ENCODE peak calls at places on chromosomes 6 and 20, in ten cellular contexts. One of them, this sample, is unnamed.

GRCh38 chr6:168070804-168071203 is 8.2 kb downstream of the FRMD1 start:
- DNase-seq in mucosa of descending colon: no peak
- DNase-seq in DND-41: no peak
- DNase-seq in astrocyte of the spinal cord: no peak
- DNase-seq in lung: no peak
- DNase-seq in GM12865: no peak
- DNase-seq in breast epithelium: no peak
- DNase-seq in Caco-2: no peak
- DNase-seq in fibroblast of the aortic adventitia: no peak
- DNase-seq in bronchial epithelial cell: no peak
- DNase-seq in this sample: no peak

GRCh38 chr6:27157461-27158315 is 89.8 kb upstream of the PRSS16 start:
- DNase-seq in GM12865: peak
- DNase-seq in bronchial epithelial cell: peak
- DNase-seq in lung: peak
- DNase-seq in mucosa of descending colon: peak
- DNase-seq in DND-41: no peak
- DNase-seq in Caco-2: peak
- DNase-seq in fibroblast of the aortic adventitia: peak
- DNase-seq in astrocyte of the spinal cord: peak
- DNase-seq in breast epithelium: peak
- DNase-seq in this sample: peak

GRCh38 chr6:46221221-46221793 is 50.5 kb upstream of the ENPP5 start:
- DNase-seq in fibroblast of the aortic adventitia: peak
- DNase-seq in Caco-2: no peak
- DNase-seq in bronchial epithelial cell: peak
- DNase-seq in mucosa of descending colon: no peak
- DNase-seq in breast epithelium: no peak
- DNase-seq in DND-41: no peak
- DNase-seq in astrocyte of the spinal cord: peak
- DNase-seq in lung: no peak
- DNase-seq in GM12865: peak
- DNase-seq in this sample: no peak

GRCh38 chr6:134436281-134436815 is 118.4 kb upstream of the SGK1 start:
- DNase-seq in breast epithelium: no peak
- DNase-seq in astrocyte of the spinal cord: peak
- DNase-seq in bronchial epithelial cell: peak
- DNase-seq in GM12865: peak
- DNase-seq in fibroblast of the aortic adventitia: peak
- DNase-seq in mucosa of descending colon: no peak
- DNase-seq in lung: peak
- DNase-seq in DND-41: no peak
- DNase-seq in Caco-2: no peak
- DNase-seq in this sample: peak

GRCh38 chr6:1607557-1608221 is 2.0 kb upstream of the FOXC1 start:
- DNase-seq in breast epithelium: peak
- DNase-seq in mucosa of descending colon: no peak
- DNase-seq in fibroblast of the aortic adventitia: no peak
- DNase-seq in lung: no peak
- DNase-seq in GM12865: peak
- DNase-seq in astrocyte of the spinal cord: peak
- DNase-seq in Caco-2: no peak
- DNase-seq in bronchial epithelial cell: peak
- DNase-seq in DND-41: no peak
- DNase-seq in this sample: no peak

GRCh38 chr20:9025643-9026042 is 43.2 kb upstream of the PLCB4 start:
- DNase-seq in GM12865: no peak
- DNase-seq in lung: no peak
- DNase-seq in bronchial epithelial cell: peak
- DNase-seq in astrocyte of the spinal cord: peak
- DNase-seq in DND-41: no peak
- DNase-seq in breast epithelium: no peak
- DNase-seq in fibroblast of the aortic adventitia: peak
- DNase-seq in Caco-2: no peak
- DNase-seq in mucosa of descending colon: no peak
- DNase-seq in this sample: peak

GRCh38 chr6:71908162-71908765 is 21.9 kb downstream of the RIMS1 start:
- DNase-seq in bronchial epithelial cell: no peak
- DNase-seq in mucosa of descending colon: no peak
- DNase-seq in GM12865: peak
- DNase-seq in Caco-2: no peak
- DNase-seq in lung: no peak
- DNase-seq in fibroblast of the aortic adventitia: no peak
- DNase-seq in breast epithelium: no peak
- DNase-seq in astrocyte of the spinal cord: no peak
- DNase-seq in DND-41: no peak
- DNase-seq in this sample: no peak

GRCh38 chr20:62765432-62766070 is 30.7 kb upstream of the MRGBP start:
- DNase-seq in bronchial epithelial cell: no peak
- DNase-seq in DND-41: no peak
- DNase-seq in breast epithelium: no peak
- DNase-seq in GM12865: no peak
- DNase-seq in Caco-2: no peak
- DNase-seq in mucosa of descending colon: peak
- DNase-seq in lung: no peak
- DNase-seq in fibroblast of the aortic adventitia: no peak
- DNase-seq in astrocyte of the spinal cord: no peak
- DNase-seq in this sample: no peak

GRCh38 chr6:159935065-159935464 is 33.8 kb upstream of the IGF2R start:
- DNase-seq in GM12865: no peak
- DNase-seq in DND-41: no peak
- DNase-seq in breast epithelium: no peak
- DNase-seq in astrocyte of the spinal cord: peak
- DNase-seq in Caco-2: no peak
- DNase-seq in mucosa of descending colon: no peak
- DNase-seq in fibroblast of the aortic adventitia: peak
- DNase-seq in bronchial epithelial cell: peak
- DNase-seq in lung: no peak
- DNase-seq in this sample: no peak

DNA sequence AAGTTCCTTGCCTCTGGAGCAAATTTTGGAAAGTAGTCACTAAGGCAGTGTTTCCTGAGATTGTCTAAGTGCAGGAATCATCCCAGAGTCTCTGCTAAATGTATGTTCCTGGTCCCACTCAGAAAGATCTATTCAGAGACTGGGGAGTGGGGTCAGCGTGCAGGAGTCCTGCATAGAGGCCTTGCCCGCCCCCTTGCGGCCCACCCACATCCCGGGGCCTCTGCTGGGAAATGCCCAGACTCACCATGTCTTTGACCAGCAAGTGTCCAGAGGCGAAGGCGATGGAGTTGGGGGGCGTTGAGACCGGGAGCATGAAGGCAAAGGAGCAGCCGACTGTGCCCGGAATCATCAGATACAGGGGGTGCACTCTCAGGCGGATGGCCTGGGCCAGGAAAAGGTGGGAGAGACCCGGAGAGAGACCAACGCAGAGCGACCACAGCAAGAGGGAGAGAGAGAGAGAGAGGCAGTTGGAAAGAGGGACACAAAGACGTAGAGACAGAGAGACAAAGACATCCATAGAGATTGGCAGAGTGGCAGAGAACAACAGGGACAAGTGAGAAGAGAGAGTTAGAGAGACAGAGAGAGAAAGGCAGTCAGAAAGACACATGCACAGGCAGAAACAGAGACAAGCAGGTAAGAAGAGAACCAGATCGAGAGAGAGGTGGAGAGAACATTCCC is 12.9 kb upstream of the OCSTAMP start:
- DNase-seq in astrocyte of the spinal cord: no peak
- DNase-seq in mucosa of descending colon: no peak
- DNase-seq in GM12865: no peak
- DNase-seq in DND-41: no peak
- DNase-seq in bronchial epithelial cell: no peak
- DNase-seq in fibroblast of the aortic adventitia: no peak
- DNase-seq in Caco-2: no peak
- DNase-seq in breast epithelium: no peak
- DNase-seq in lung: no peak
- DNase-seq in this sample: no peak
- TF ChIP-seq CTCF in astrocyte of the spinal cord: peak
- TF ChIP-seq CTCF in mucosa of descending colon: no peak
- TF ChIP-seq CTCF in GM12865: no peak
- TF ChIP-seq CTCF in DND-41: no peak
- TF ChIP-seq CTCF in bronchial epithelial cell: no peak
- TF ChIP-seq CTCF in fibroblast of the aortic adventitia: no peak
- TF ChIP-seq CTCF in Caco-2: no peak
- TF ChIP-seq CTCF in breast epithelium: no peak
- TF ChIP-seq CTCF in lung: no peak
- TF ChIP-seq CTCF in this sample: no peak

GRCh38 chr6:57262491-57262890 is 40.4 kb upstream of the RAB23 start:
- DNase-seq in lung: peak
- DNase-seq in Caco-2: no peak
- DNase-seq in mucosa of descending colon: peak
- DNase-seq in breast epithelium: peak
- DNase-seq in bronchial epithelial cell: no peak
- DNase-seq in astrocyte of the spinal cord: no peak
- DNase-seq in DND-41: no peak
- DNase-seq in fibroblast of the aortic adventitia: peak
- DNase-seq in GM12865: no peak
- DNase-seq in this sample: no peak

GRCh38 chr6:57268294-57268640 is 46.2 kb upstream of the RAB23 start:
- DNase-seq in mucosa of descending colon: no peak
- DNase-seq in breast epithelium: no peak
- DNase-seq in GM12865: no peak
- DNase-seq in astrocyte of the spinal cord: no peak
- DNase-seq in Caco-2: no peak
- DNase-seq in lung: no peak
- DNase-seq in bronchial epithelial cell: no peak
- DNase-seq in fibroblast of the aortic adventitia: no peak
- DNase-seq in DND-41: no peak
- DNase-seq in this sample: no peak

GRCh38 chr6:57262901-57263694 is 41.0 kb upstream of the RAB23 start:
- DNase-seq in breast epithelium: no peak
- DNase-seq in astrocyte of the spinal cord: peak
- DNase-seq in DND-41: no peak
- DNase-seq in bronchial epithelial cell: peak
- DNase-seq in mucosa of descending colon: no peak
- DNase-seq in lung: no peak
- DNase-seq in fibroblast of the aortic adventitia: peak
- DNase-seq in GM12865: no peak
- DNase-seq in Caco-2: no peak
- DNase-seq in this sample: peak

GRCh38 chr6:57267586-57268293 is 45.6 kb upstream of the RAB23 start:
- DNase-seq in astrocyte of the spinal cord: peak
- DNase-seq in GM12865: peak
- DNase-seq in lung: peak
- DNase-seq in fibroblast of the aortic adventitia: peak
- DNase-seq in breast epithelium: no peak
- DNase-seq in bronchial epithelial cell: peak
- DNase-seq in mucosa of descending colon: no peak
- DNase-seq in Caco-2: peak
- DNase-seq in DND-41: peak
- DNase-seq in this sample: peak

GRCh38 chr6:57265755-57266221 is 43.7 kb upstream of the RAB23 start:
- DNase-seq in GM12865: peak
- DNase-seq in astrocyte of the spinal cord: peak
- DNase-seq in mucosa of descending colon: no peak
- DNase-seq in bronchial epithelial cell: peak
- DNase-seq in breast epithelium: no peak
- DNase-seq in fibroblast of the aortic adventitia: peak
- DNase-seq in Caco-2: no peak
- DNase-seq in DND-41: no peak
- DNase-seq in lung: no peak
- DNase-seq in this sample: no peak
- H3K4me3 ChIP-seq in GM12865: no peak
- H3K4me3 ChIP-seq in astrocyte of the spinal cord: no peak
- H3K4me3 ChIP-seq in mucosa of descending colon: no peak
- H3K4me3 ChIP-seq in bronchial epithelial cell: no peak
- H3K4me3 ChIP-seq in breast epithelium: no peak
- H3K4me3 ChIP-seq in fibroblast of the aortic adventitia: no peak
- H3K4me3 ChIP-seq in Caco-2: no peak
- H3K4me3 ChIP-seq in DND-41: no peak
- H3K4me3 ChIP-seq in lung: no peak
- H3K4me3 ChIP-seq in this sample: no peak

GRCh38 chr6:137901454-137901853 is 34.4 kb downstream of the TNFAIP3 start:
- DNase-seq in lung: no peak
- DNase-seq in DND-41: no peak
- DNase-seq in breast epithelium: no peak
- DNase-seq in astrocyte of the spinal cord: no peak
- DNase-seq in Caco-2: no peak
- DNase-seq in GM12865: no peak
- DNase-seq in fibroblast of the aortic adventitia: no peak
- DNase-seq in bronchial epithelial cell: no peak
- DNase-seq in mucosa of descending colon: no peak
- DNase-seq in this sample: no peak

GRCh38 chr6:137904822-137905617 is 38.0 kb downstream of the TNFAIP3 start:
- DNase-seq in DND-41: no peak
- DNase-seq in mucosa of descending colon: no peak
- DNase-seq in bronchial epithelial cell: no peak
- DNase-seq in Caco-2: no peak
- DNase-seq in GM12865: peak
- DNase-seq in fibroblast of the aortic adventitia: no peak
- DNase-seq in astrocyte of the spinal cord: peak
- DNase-seq in breast epithelium: no peak
- DNase-seq in lung: no peak
- DNase-seq in this sample: no peak

GRCh38 chr6:137902721-137903120 is 35.7 kb downstream of the TNFAIP3 start:
- DNase-seq in GM12865: no peak
- DNase-seq in breast epithelium: no peak
- DNase-seq in bronchial epithelial cell: no peak
- DNase-seq in Caco-2: no peak
- DNase-seq in astrocyte of the spinal cord: no peak
- DNase-seq in fibroblast of the aortic adventitia: no peak
- DNase-seq in lung: no peak
- DNase-seq in DND-41: no peak
- DNase-seq in mucosa of descending colon: no peak
- DNase-seq in this sample: no peak

GRCh38 chr6:137903933-137904821 is 37.1 kb downstream of the TNFAIP3 start:
- DNase-seq in astrocyte of the spinal cord: no peak
- DNase-seq in breast epithelium: no peak
- DNase-seq in DND-41: peak
- DNase-seq in lung: no peak
- DNase-seq in Caco-2: no peak
- DNase-seq in GM12865: peak
- DNase-seq in fibroblast of the aortic adventitia: peak
- DNase-seq in mucosa of descending colon: no peak
- DNase-seq in bronchial epithelial cell: peak
- DNase-seq in this sample: no peak

GRCh38 chr6:137903274-137903932 is 36.3 kb downstream of the TNFAIP3 start:
- DNase-seq in fibroblast of the aortic adventitia: no peak
- DNase-seq in breast epithelium: no peak
- DNase-seq in mucosa of descending colon: no peak
- DNase-seq in GM12865: no peak
- DNase-seq in DND-41: no peak
- DNase-seq in lung: no peak
- DNase-seq in Caco-2: no peak
- DNase-seq in bronchial epithelial cell: no peak
- DNase-seq in astrocyte of the spinal cord: no peak
- DNase-seq in this sample: no peak
- TF ChIP-seq CTCF in fibroblast of the aortic adventitia: no peak
- TF ChIP-seq CTCF in breast epithelium: no peak
- TF ChIP-seq CTCF in mucosa of descending colon: no peak
- TF ChIP-seq CTCF in GM12865: no peak
- TF ChIP-seq CTCF in DND-41: no peak
- TF ChIP-seq CTCF in lung: no peak
- TF ChIP-seq CTCF in Caco-2: no peak
- TF ChIP-seq CTCF in bronchial epithelial cell: no peak
- TF ChIP-seq CTCF in astrocyte of the spinal cord: no peak
- TF ChIP-seq CTCF in this sample: no peak

DNA sequence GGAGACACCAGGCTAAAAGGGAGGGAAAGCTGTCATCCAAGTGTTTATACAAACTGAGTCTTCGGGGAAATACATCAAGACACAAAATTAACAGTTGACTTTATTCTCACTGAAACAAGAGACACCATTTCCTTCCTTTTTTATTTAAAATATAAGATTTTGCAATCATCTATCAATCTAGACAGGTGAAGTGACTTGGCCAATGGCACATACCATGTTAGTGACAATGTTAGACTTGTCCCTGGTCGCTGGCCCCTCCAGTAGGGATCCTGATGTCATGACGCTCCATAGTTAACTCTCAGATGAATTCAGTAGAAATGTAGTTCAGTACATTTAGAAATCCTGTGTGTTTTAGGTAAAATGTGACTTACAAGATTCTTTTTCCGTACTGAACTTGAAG is 2.9 kb downstream of the SASH1 start:
- DNase-seq in GM12865: no peak
- DNase-seq in Caco-2: no peak
- DNase-seq in mucosa of descending colon: no peak
- DNase-seq in fibroblast of the aortic adventitia: no peak
- DNase-seq in lung: no peak
- DNase-seq in DND-41: no peak
- DNase-seq in bronchial epithelial cell: no peak
- DNase-seq in breast epithelium: no peak
- DNase-seq in astrocyte of the spinal cord: no peak
- DNase-seq in this sample: no peak
- H3K4me3 ChIP-seq in GM12865: no peak
- H3K4me3 ChIP-seq in Caco-2: no peak
- H3K4me3 ChIP-seq in mucosa of descending colon: no peak
- H3K4me3 ChIP-seq in fibroblast of the aortic adventitia: no peak
- H3K4me3 ChIP-seq in lung: no peak
- H3K4me3 ChIP-seq in DND-41: no peak
- H3K4me3 ChIP-seq in bronchial epithelial cell: no peak
- H3K4me3 ChIP-seq in breast epithelium: peak
- H3K4me3 ChIP-seq in astrocyte of the spinal cord: no peak
- H3K4me3 ChIP-seq in this sample: no peak

This sample was measured in AG04449.